ENCODE peak calls at places on chromosomes 4 and X, in six cellular contexts. I is endodermal cell, Z is mesenchymal stem cell, M is K562, J is neuronal stem cell, Y is colonic mucosa. A is an unnamed sample.

GRCh38 chr4:122764808-122765189 is 32.3 kb downstream of the BBS12 start:
- DNase-seq in I (no peak), M (no peak), Y (no peak), Z (peak; percentile 95), J (no peak), A (no peak)

GRCh38 chr4:17066972-17067371 is 168.5 kb upstream of the LDB2 start:
- DNase-seq in I (no peak), J (no peak), M (no peak), Y (no peak), Z (peak; percentile 77), A (no peak)

GRCh38 chr4:16077786-16078185 is 6.0 kb downstream of the PROM1 start:
- DNase-seq in Z (no peak), Y (no peak), I (no peak), M (no peak), J (no peak), A (no peak)

GRCh38 chrX:23246001-23246400 is 88.6 kb upstream of the PTCHD1 start:
- DNase-seq in Y (no peak), J (no peak), I (no peak), Z (peak; percentile 33), M (no peak), A (no peak)

GRCh38 chr4:166657261-166657660 is 577.0 kb downstream of the SPOCK3 start:
- DNase-seq in I (no peak), M (no peak), Y (no peak), J (no peak), Z (peak; percentile 71), A (no peak)

GRCh38 chrX:109732319-109732779 is 708 bp downstream of the ACSL4 start:
- DNase-seq in M (peak; percentile 50), Y (no peak), I (no peak), Z (peak; percentile 53), J (no peak), A (no peak)

GRCh38 chr4:74189331-74190043 is 31.6 kb downstream of the MTHFD2L start:
- DNase-seq in Z (peak; percentile 68), Y (no peak), M (peak; percentile 70), J (peak; percentile 32), I (no peak), A (no peak)

GRCh38 chr4:176799653-176800052 is 6.9 kb upstream of the VEGFC start:
- DNase-seq in I (no peak), J (no peak), M (no peak), Y (no peak), Z (no peak), A (no peak)

GRCh38 chr4:22780797-22781196 is 88.1 kb downstream of the GBA3 start:
- DNase-seq in J (no peak), M (no peak), I (no peak), Y (no peak), Z (no peak), A (no peak)

GRCh38 chr4:105112274-105112673 is 34.4 kb upstream of the TET2 start:
- DNase-seq in Y (no peak), M (no peak), Z (no peak), I (no peak), J (no peak), A (no peak)

GRCh38 chr4:53923921-53924320 is 140.5 kb downstream of the CHIC2 start:
- DNase-seq in M (no peak), J (no peak), Y (no peak), I (peak; percentile 53), Z (no peak), A (no peak)

GRCh38 chr4:119337010-119337409 is 15.1 kb upstream of the FABP2 start:
- DNase-seq in M (no peak), J (no peak), Y (no peak), I (no peak), Z (no peak), A (no peak)

GRCh38 chr4:182955411-182955810 is 38.2 kb upstream of the DCTD start:
- DNase-seq in M (peak; percentile 23), I (no peak), Z (peak; percentile 51), Y (no peak), J (no peak), A (no peak)

GRCh38 chr4:168826620-168827019 is 183.4 kb downstream of the CBR4 start:
- DNase-seq in I (no peak), J (no peak), Z (no peak), M (no peak), Y (no peak), A (no peak)

GRCh38 chrX:37776283-37776986 is 3.4 kb upstream of the CYBB start:
- DNase-seq in I (no peak), J (no peak), Z (no peak), M (no peak), Y (no peak), A (no peak)

GRCh38 chr4:89653012-89653411 is 183.9 kb downstream of the SNCA start:
- DNase-seq in I (no peak), M (no peak), Z (no peak), Y (no peak), J (peak; percentile 47), A (no peak)

GRCh38 chrX:130714135-130714534 is 188.9 kb downstream of the ENOX2 start:
- DNase-seq in I (no peak), Z (no peak), M (no peak), J (no peak), Y (no peak), A (no peak)
- H3K9ac ChIP-seq in I (no peak overlapping the region), Z (no peak overlapping the region), M (no peak overlapping the region), J (no peak overlapping the region), Y (no peak overlapping the region), A (no peak overlapping the region)

DNA sequence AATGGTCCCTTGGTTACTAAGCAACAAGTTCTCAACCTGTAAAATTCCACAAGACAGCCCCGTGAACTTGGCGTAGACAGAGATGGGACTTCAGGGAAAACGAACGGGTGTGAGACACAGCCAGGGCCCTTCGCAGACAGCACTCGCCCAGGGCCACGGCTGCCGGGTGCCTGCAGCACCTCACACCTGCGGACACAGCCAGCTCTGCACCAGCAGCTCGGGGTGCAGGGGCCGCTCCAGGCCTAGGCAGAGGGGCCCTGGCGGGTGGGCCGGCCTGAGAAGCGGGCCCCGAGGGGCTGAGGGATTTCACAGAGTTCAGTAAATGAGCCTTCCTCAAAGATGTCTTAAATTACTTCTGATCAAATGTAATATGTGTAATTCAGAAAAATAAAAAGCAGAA is 34.0 kb downstream of the GAK start:
- DNase-seq in Z (no peak), Y (no peak), M (no peak), I (no peak), J (no peak), A (peak; percentile 57)
- H3K9ac ChIP-seq in Z (no peak overlapping the region), Y (no peak overlapping the region), M (no peak overlapping the region), I (no peak overlapping the region), J (peak overlapping the region; percentile 21), A (no peak overlapping the region)

GRCh38 chrX:40177942-40178715 is 80.4 kb upstream of the BCOR start:
- DNase-seq in I (no peak), M (no peak), Z (no peak), J (no peak), Y (no peak), A (no peak)
- H3K9ac ChIP-seq in I (no peak overlapping the region), M (no peak overlapping the region), Z (no peak overlapping the region), J (no peak overlapping the region), Y (no peak overlapping the region), A (no peak overlapping the region)

DNA sequence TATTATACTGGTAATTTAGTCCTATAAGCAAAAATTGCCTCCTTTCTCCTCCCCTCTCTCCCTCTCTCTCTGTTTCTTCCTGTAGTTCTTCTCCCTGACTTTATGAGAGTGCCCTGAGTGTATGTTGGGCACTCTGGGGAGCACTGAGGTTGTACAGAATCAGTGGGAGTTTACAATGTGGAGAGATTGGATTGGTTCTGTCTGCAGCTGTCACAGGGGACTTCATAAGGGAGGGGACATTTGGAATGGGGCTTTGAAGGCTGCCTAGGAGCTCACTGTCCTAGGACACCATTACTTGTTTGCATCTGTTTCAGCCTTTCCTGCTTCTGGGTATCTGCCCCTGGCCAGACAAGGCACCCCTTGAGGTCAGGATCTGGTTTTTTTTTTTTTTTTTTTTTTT is 22.9 kb downstream of the SH3TC1 start:
- DNase-seq in Z (peak; percentile 28), I (no peak), M (no peak), Y (no peak), J (no peak), A (peak; percentile 3)
- H3K9ac ChIP-seq in Z (no peak overlapping the region), I (no peak overlapping the region), M (no peak overlapping the region), Y (no peak overlapping the region), J (no peak overlapping the region), A (no peak overlapping the region)

GRCh38 chrX:9862525-9862924 is 76.3 kb downstream of the SHROOM2 start:
- DNase-seq in Z (no peak), M (no peak), Y (no peak), J (no peak), I (no peak), A (no peak)

GRCh38 chrX:9865804-9866471 is 79.7 kb downstream of the SHROOM2 start:
- DNase-seq in Z (peak; percentile 71), M (no peak), J (no peak), I (no peak), Y (no peak), A (no peak)

GRCh38 chrX:9861711-9862110 is 75.5 kb downstream of the SHROOM2 start:
- DNase-seq in J (no peak), M (no peak), Z (no peak), I (no peak), Y (no peak), A (no peak)

GRCh38 chrX:9862953-9863352 is 76.7 kb downstream of the SHROOM2 start:
- DNase-seq in Y (no peak), J (no peak), M (no peak), I (no peak), Z (no peak), A (no peak)

DNA sequence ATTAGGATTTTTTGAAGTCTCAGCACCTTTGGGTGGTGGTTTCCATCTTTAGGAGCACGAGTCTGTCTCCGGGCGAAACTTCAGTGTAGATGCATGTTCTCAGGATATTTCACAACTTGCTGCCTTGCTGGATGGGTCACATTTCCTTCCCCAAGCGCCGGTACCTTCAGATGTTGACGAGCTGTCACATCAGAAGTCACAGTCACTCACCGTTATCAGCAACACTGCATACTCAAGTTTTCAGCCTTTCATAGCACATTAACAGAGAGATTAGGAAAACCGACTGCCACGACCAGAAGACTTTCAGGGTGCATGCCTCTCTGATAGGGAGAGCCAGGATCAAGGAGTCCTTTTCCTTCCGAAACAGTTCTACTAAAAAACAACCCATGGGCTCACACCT is 77.8 kb downstream of the SHROOM2 start:
- DNase-seq in J (no peak), Z (no peak), Y (no peak), M (peak; percentile 36), I (peak; percentile 60), A (no peak)
- H3K9ac ChIP-seq in J (no peak overlapping the region), Z (no peak overlapping the region), Y (no peak overlapping the region), M (no peak overlapping the region), I (no peak overlapping the region), A (no peak overlapping the region)

GRCh38 chr4:5710065-5710961 is 688 bp upstream of the EVC start:
- DNase-seq in Y (no peak), J (peak; percentile 31), I (no peak), Z (peak; percentile 32), M (no peak), A (no peak)
- H3K9ac ChIP-seq in Y (peak overlapping the region; percentile 60), J (no peak overlapping the region), I (no peak overlapping the region), Z (peak overlapping the region; percentile 91), M (no peak overlapping the region), A (peak overlapping the region; percentile 69)

GRCh38 chr4:78645853-78646757 is 94.5 kb downstream of the ANXA3 start:
- DNase-seq in Z (peak; percentile 94), J (no peak), M (peak; percentile 62), Y (peak; percentile 76), I (no peak), A (peak; percentile 76)
- H3K9ac ChIP-seq in Z (peak overlapping the region; percentile 83), J (no peak overlapping the region), M (peak overlapping the region; percentile 60), Y (no peak overlapping the region), I (no peak overlapping the region), A (no peak overlapping the region)

A was measured in kidney.